ENCODE peak calls at places on chromosomes 16 and 17, in ten cellular contexts. C, Y, B, H, P, S, T, Z, D and R are unnamed samples.

GRCh38 chr16:13521356-13521755 is 398.6 kb upstream of the ERCC4 start:
- DNase-seq in C (no peak), Y (no peak), B (no peak), H (no peak), P (no peak), S (no peak), T (no peak), Z (no peak), D (no peak), R (no peak)

GRCh38 chr17:49699967-49700575 is 7.7 kb downstream of the SLC35B1 start:
- DNase-seq in C (no peak), Y (no peak), B (no peak), H (no peak), P (no peak), S (no peak), T (no peak), Z (no peak), D (peak; percentile 63), R (no peak)

GRCh38 chr16:81647527-81647926 is 131.6 kb upstream of the PLCG2 start:
- DNase-seq in C (no peak), Y (peak; percentile 29), B (peak; percentile 56), H (peak; percentile 67), P (no peak), S (no peak), T (peak; percentile 86), Z (peak; percentile 90), D (no peak), R (no peak)

GRCh38 chr17:55117063-55117611 is 147.6 kb upstream of the HLF start:
- DNase-seq in C (no peak), Y (peak; percentile 46), B (no peak), H (no peak), P (no peak), S (no peak), T (no peak), Z (peak; percentile 13), D (no peak), R (no peak)

GRCh38 chr17:1928976-1929375 is 96.2 kb downstream of the RTN4RL1 start:
- DNase-seq in C (no peak), Y (no peak), B (no peak), H (no peak), P (peak; percentile 85), S (no peak), T (no peak), Z (no peak), D (peak; percentile 68), R (no peak)

GRCh38 chr17:44765965-44766364 is 7.2 kb downstream of the ADAM11 start:
- DNase-seq in C (no peak), Y (no peak), B (no peak), H (no peak), P (peak; percentile 30), S (no peak), T (no peak), Z (no peak), D (no peak), R (no peak)

GRCh38 chr17:45355087-45355486 is 38.3 kb upstream of the MAP3K14 start:
- DNase-seq in C (no peak), Y (no peak), B (no peak), H (peak; percentile 78), P (no peak), S (no peak), T (no peak), Z (no peak), D (no peak), R (no peak)

GRCh38 chr17:2076461-2076984 is 21.6 kb downstream of the HIC1 start:
- DNase-seq in C (no peak), Y (peak; percentile 68), B (no peak), H (no peak), P (no peak), S (no peak), T (peak; percentile 28), Z (no peak), D (no peak), R (no peak)

GRCh38 chr17:18156171-18156975 is 27.3 kb upstream of the ALKBH5 start:
- DNase-seq in C (no peak), Y (peak; percentile 8), B (no peak), H (peak; percentile 33), P (no peak), S (no peak), T (no peak), Z (peak; percentile 39), D (no peak), R (no peak)

GRCh38 chr17:17385502-17385901 is 82.3 kb downstream of the NT5M start:
- DNase-seq in C (no peak), Y (no peak), B (no peak), H (no peak), P (peak; percentile 68), S (no peak), T (no peak), Z (no peak), D (no peak), R (no peak)

GRCh38 chr16:12300946-12301500 is 324.5 kb downstream of the SNX29 start:
- DNase-seq in C (no peak), Y (no peak), B (no peak), H (no peak), P (no peak), S (no peak), T (no peak), Z (no peak), D (no peak), R (no peak)

GRCh38 chr16:79767597-79768280 is 167.2 kb upstream of the MAF start:
- DNase-seq in C (no peak), Y (peak; percentile 64), B (no peak), H (peak; percentile 24), P (peak; percentile 50), S (peak; percentile 12), T (peak; percentile 12), Z (peak; percentile 50), D (no peak), R (peak; percentile 20)

GRCh38 chr17:55348749-55349354 is 72.8 kb downstream of the MMD start:
- DNase-seq in C (peak; percentile 63), Y (peak; percentile 63), B (no peak), H (peak; percentile 66), P (peak; percentile 64), S (peak; percentile 13), T (peak; percentile 7), Z (peak; percentile 37), D (no peak), R (peak; percentile 30)

GRCh38 chr17:81601525-81602120 is 35.3 kb downstream of the NPLOC4 start:
- DNase-seq in C (peak; percentile 82), Y (peak; percentile 82), B (no peak), H (peak; percentile 75), P (peak; percentile 2), S (peak; percentile 60), T (peak; percentile 40), Z (peak; percentile 62), D (no peak), R (peak; percentile 65)

DNA sequence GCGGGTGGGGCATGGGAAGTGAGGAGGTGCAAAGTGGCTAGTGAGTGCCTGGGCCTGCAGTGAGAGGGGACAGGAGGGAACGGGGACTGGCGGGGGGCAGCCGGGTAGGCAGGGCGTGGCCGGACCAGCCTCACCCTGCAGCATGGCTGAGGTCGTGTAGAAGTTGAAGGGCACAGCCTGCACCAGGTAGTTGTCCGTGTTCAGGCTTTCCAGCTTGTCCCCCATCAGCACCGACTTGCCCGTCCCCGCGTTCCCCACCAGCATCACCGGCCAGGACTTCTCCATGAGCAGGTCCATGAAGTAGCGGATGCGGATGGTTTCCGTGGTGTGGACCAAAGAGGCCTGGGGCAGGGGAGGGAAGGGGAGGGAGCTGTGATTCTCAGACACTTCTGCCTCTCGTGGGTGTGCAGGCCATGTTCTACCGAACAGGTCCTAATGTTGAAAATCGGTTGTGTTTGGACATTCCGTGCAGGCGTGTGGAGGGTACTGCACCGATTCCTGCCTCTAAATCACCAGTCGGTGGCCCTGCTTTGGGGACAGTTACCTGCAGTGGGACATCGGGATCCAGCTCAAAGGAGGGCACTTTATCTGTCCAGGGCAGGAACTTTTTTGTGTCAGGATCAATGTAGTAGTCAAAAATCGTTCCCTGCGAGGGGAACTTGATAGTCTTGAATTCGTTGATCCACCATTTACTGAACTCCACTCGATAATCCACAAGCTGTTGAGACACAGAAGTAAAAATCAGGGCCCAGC is 91.6 kb downstream of the DNAH17 start:
- DNase-seq in C (no peak), Y (no peak), B (no peak), H (no peak), P (no peak), S (no peak), T (no peak), Z (no peak), D (no peak), R (no peak)
- H3K4me3 ChIP-seq in C (peak overlapping the region; percentile 68), Y (no peak overlapping the region), B (peak overlapping the region; percentile 36), H (peak overlapping the region; percentile 86), P (no peak overlapping the region), S (no peak overlapping the region), T (no peak overlapping the region), Z (no peak overlapping the region), D (no peak overlapping the region), R (peak overlapping the region; percentile 61)

GRCh38 chr17:58330544-58330996 is 2.0 kb upstream of the TSPOAP1 start:
- DNase-seq in C (peak; percentile 61), Y (no peak), B (no peak), H (no peak), P (no peak), S (no peak), T (no peak), Z (no peak), D (peak; percentile 11), R (no peak)

GRCh38 chr17:58329808-58330543 is 1.4 kb upstream of the TSPOAP1 start:
- DNase-seq in C (peak; percentile 67), Y (no peak), B (no peak), H (no peak), P (no peak), S (no peak), T (no peak), Z (no peak), D (no peak), R (peak; percentile 72)

GRCh38 chr17:58328195-58329034 is at the start of gene TSPOAP1:
- DNase-seq in C (peak; percentile 89), Y (no peak), B (no peak), H (no peak), P (no peak), S (no peak), T (no peak), Z (no peak), D (peak; percentile 19), R (peak; percentile 81)

GRCh38 chr17:58327363-58328194 is 1.0 kb downstream of the TSPOAP1 start:
- DNase-seq in C (peak; percentile 70), Y (no peak), B (no peak), H (no peak), P (no peak), S (no peak), T (no peak), Z (no peak), D (no peak), R (no peak)

GRCh38 chr17:58329035-58329807 is 626 bp upstream of the TSPOAP1 start:
- DNase-seq in C (peak; percentile 92), Y (no peak), B (no peak), H (no peak), P (no peak), S (no peak), T (no peak), Z (no peak), D (peak; percentile 30), R (peak; percentile 97)
- H3K4me3 ChIP-seq in C (peak overlapping the region; percentile 98), Y (no peak overlapping the region), B (no peak overlapping the region), H (no peak overlapping the region), P (no peak overlapping the region), S (no peak overlapping the region), T (no peak overlapping the region), Z (no peak overlapping the region), D (no peak overlapping the region), R (peak overlapping the region; percentile 100)

GRCh38 chr16:66554021-66554420 is 1.6 kb downstream of the CKLF start:
- DNase-seq in C (no peak), Y (no peak), B (no peak), H (no peak), P (no peak), S (no peak), T (no peak), Z (no peak), D (no peak), R (no peak)
- H3K4me3 ChIP-seq in C (peak overlapping the region; percentile 75), Y (no peak overlapping the region), B (no peak overlapping the region), H (no peak overlapping the region), P (no peak overlapping the region), S (no peak overlapping the region), T (no peak overlapping the region), Z (no peak overlapping the region), D (no peak overlapping the region), R (no peak overlapping the region)

GRCh38 chr17:42494673-42495072 is 36.0 kb downstream of the ATP6V0A1 start:
- DNase-seq in C (no peak), Y (no peak), B (no peak), H (no peak), P (no peak), S (no peak), T (no peak), Z (no peak), D (no peak), R (no peak)
- H3K4me3 ChIP-seq in C (no peak overlapping the region), Y (no peak overlapping the region), B (no peak overlapping the region), H (no peak overlapping the region), P (no peak overlapping the region), S (no peak overlapping the region), T (no peak overlapping the region), Z (no peak overlapping the region), D (no peak overlapping the region), R (no peak overlapping the region)